ENCODE peak calls at places on chromosomes 2 and 18, in eight cellular contexts. One of them, this sample, is unnamed.

GRCh38 chr18:23618862-23619387 is 32.6 kb upstream of the NPC1 start:
- DNase-seq in AG04450: no peak
- DNase-seq in body of pancreas: no peak
- DNase-seq in gastrocnemius medialis: no peak
- DNase-seq in fibroblast of lung: no peak
- DNase-seq in brain microvascular endothelial cell: no peak
- DNase-seq in tibial artery: no peak
- DNase-seq in foreskin fibroblast: no peak
- DNase-seq in this sample: no peak

GRCh38 chr2:163119964-163120363 is 281.4 kb upstream of the KCNH7 start:
- DNase-seq in AG04450: no peak
- DNase-seq in body of pancreas: no peak
- DNase-seq in gastrocnemius medialis: no peak
- DNase-seq in fibroblast of lung: no peak
- DNase-seq in brain microvascular endothelial cell: no peak
- DNase-seq in tibial artery: no peak
- DNase-seq in foreskin fibroblast: no peak
- DNase-seq in this sample: no peak

GRCh38 chr18:76847926-76848325 is 25.6 kb downstream of the ZNF236 start:
- DNase-seq in AG04450: no peak
- DNase-seq in body of pancreas: no peak
- DNase-seq in gastrocnemius medialis: no peak
- DNase-seq in fibroblast of lung: no peak
- DNase-seq in brain microvascular endothelial cell: no peak
- DNase-seq in tibial artery: no peak
- DNase-seq in foreskin fibroblast: no peak
- DNase-seq in this sample: no peak

GRCh38 chr18:79608069-79608468 is 71.5 kb upstream of the CTDP1 start:
- DNase-seq in AG04450: no peak
- DNase-seq in body of pancreas: no peak
- DNase-seq in gastrocnemius medialis: no peak
- DNase-seq in fibroblast of lung: no peak
- DNase-seq in brain microvascular endothelial cell: no peak
- DNase-seq in tibial artery: no peak
- DNase-seq in foreskin fibroblast: no peak
- DNase-seq in this sample: no peak

GRCh38 chr2:200377143-200377773 is 70.8 kb downstream of the SPATS2L start:
- DNase-seq in AG04450: no peak
- DNase-seq in body of pancreas: no peak
- DNase-seq in gastrocnemius medialis: peak
- DNase-seq in fibroblast of lung: no peak
- DNase-seq in brain microvascular endothelial cell: no peak
- DNase-seq in tibial artery: no peak
- DNase-seq in foreskin fibroblast: no peak
- DNase-seq in this sample: no peak

GRCh38 chr2:229660951-229661350 is 53.4 kb downstream of the DNER start:
- DNase-seq in AG04450: no peak
- DNase-seq in body of pancreas: no peak
- DNase-seq in gastrocnemius medialis: no peak
- DNase-seq in fibroblast of lung: peak
- DNase-seq in brain microvascular endothelial cell: no peak
- DNase-seq in tibial artery: no peak
- DNase-seq in foreskin fibroblast: peak
- DNase-seq in this sample: no peak

GRCh38 chr18:54736981-54737380 is 91.3 kb upstream of the RAB27B start:
- DNase-seq in AG04450: no peak
- DNase-seq in body of pancreas: no peak
- DNase-seq in gastrocnemius medialis: no peak
- DNase-seq in fibroblast of lung: no peak
- DNase-seq in brain microvascular endothelial cell: no peak
- DNase-seq in tibial artery: no peak
- DNase-seq in foreskin fibroblast: no peak
- DNase-seq in this sample: no peak

GRCh38 chr18:42351455-42351854 is 396.4 kb downstream of the PIK3C3 start:
- DNase-seq in AG04450: no peak
- DNase-seq in body of pancreas: no peak
- DNase-seq in gastrocnemius medialis: no peak
- DNase-seq in fibroblast of lung: no peak
- DNase-seq in brain microvascular endothelial cell: no peak
- DNase-seq in tibial artery: no peak
- DNase-seq in foreskin fibroblast: no peak
- DNase-seq in this sample: no peak

GRCh38 chr2:11871421-11871820 is 125.0 kb downstream of the LPIN1 start:
- DNase-seq in AG04450: no peak
- DNase-seq in body of pancreas: no peak
- DNase-seq in gastrocnemius medialis: no peak
- DNase-seq in fibroblast of lung: no peak
- DNase-seq in brain microvascular endothelial cell: no peak
- DNase-seq in tibial artery: no peak
- DNase-seq in foreskin fibroblast: no peak
- DNase-seq in this sample: no peak

GRCh38 chr18:13562494-13563029 is 163.8 kb downstream of the FAM210A start:
- DNase-seq in AG04450: no peak
- DNase-seq in body of pancreas: no peak
- DNase-seq in gastrocnemius medialis: no peak
- DNase-seq in fibroblast of lung: no peak
- DNase-seq in brain microvascular endothelial cell: no peak
- DNase-seq in tibial artery: no peak
- DNase-seq in foreskin fibroblast: no peak
- DNase-seq in this sample: no peak

GRCh38 chr18:48993586-48993985 is 42.8 kb upstream of the SMAD7 start:
- DNase-seq in AG04450: no peak
- DNase-seq in body of pancreas: no peak
- DNase-seq in gastrocnemius medialis: no peak
- DNase-seq in fibroblast of lung: no peak
- DNase-seq in brain microvascular endothelial cell: no peak
- DNase-seq in tibial artery: no peak
- DNase-seq in foreskin fibroblast: peak
- DNase-seq in this sample: no peak

GRCh38 chr2:66490588-66491001 is 55.7 kb downstream of the MEIS1 start:
- DNase-seq in AG04450: no peak
- DNase-seq in body of pancreas: no peak
- DNase-seq in gastrocnemius medialis: no peak
- DNase-seq in fibroblast of lung: peak
- DNase-seq in brain microvascular endothelial cell: no peak
- DNase-seq in tibial artery: no peak
- DNase-seq in foreskin fibroblast: peak
- DNase-seq in this sample: no peak

DNA sequence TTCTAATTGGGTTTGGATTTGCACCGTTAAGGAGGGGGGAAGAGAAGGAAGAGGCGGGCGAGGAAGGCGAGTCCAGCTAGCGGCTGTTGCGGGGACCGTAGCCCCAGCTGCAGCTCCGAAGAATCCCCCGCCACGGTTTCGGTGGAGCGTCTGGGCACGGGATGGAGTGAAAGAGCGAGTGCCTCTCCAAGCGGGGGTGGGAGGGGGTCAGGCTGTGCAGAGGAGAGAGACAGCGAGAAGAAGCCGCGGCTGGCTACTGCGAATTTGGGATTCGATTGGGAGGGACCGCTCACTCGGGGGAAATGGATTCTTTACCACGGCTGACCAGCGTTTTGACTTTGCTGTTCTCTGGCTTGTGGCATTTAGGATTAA is 248 bp downstream of the CNTNAP5 start:
- DNase-seq in AG04450: no peak
- DNase-seq in body of pancreas: no peak
- DNase-seq in gastrocnemius medialis: no peak
- DNase-seq in fibroblast of lung: no peak
- DNase-seq in brain microvascular endothelial cell: no peak
- DNase-seq in tibial artery: no peak
- DNase-seq in foreskin fibroblast: no peak
- DNase-seq in this sample: no peak
- H3K4me3 ChIP-seq in AG04450: no peak
- H3K4me3 ChIP-seq in body of pancreas: no peak
- H3K4me3 ChIP-seq in gastrocnemius medialis: no peak
- H3K4me3 ChIP-seq in fibroblast of lung: no peak
- H3K4me3 ChIP-seq in brain microvascular endothelial cell: no peak
- H3K4me3 ChIP-seq in tibial artery: no peak
- H3K4me3 ChIP-seq in foreskin fibroblast: no peak
- H3K4me3 ChIP-seq in this sample: no peak

DNA sequence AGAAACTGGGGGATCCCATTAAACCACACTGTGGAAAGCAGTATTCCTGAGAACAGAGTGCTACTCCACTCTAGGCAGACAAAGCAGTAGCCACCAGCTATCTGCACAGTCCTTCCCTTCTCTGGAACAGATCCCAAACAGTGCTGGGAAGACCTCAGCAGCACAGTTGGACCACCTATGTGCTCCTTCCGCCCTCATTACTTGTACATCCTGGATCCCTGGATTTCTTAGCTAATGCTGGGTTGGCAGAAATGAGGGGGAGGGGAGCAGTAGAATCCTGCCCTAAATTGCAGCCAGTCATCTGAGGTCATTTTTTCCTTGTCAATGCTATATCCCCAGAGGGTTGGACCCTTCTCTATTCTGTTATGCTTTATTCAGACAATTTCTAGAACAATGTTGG is 13.8 kb upstream of the MALT1 start:
- DNase-seq in AG04450: no peak
- DNase-seq in body of pancreas: no peak
- DNase-seq in gastrocnemius medialis: no peak
- DNase-seq in fibroblast of lung: no peak
- DNase-seq in brain microvascular endothelial cell: no peak
- DNase-seq in tibial artery: no peak
- DNase-seq in foreskin fibroblast: no peak
- DNase-seq in this sample: no peak
- H3K4me3 ChIP-seq in AG04450: no peak
- H3K4me3 ChIP-seq in body of pancreas: no peak
- H3K4me3 ChIP-seq in gastrocnemius medialis: no peak
- H3K4me3 ChIP-seq in fibroblast of lung: no peak
- H3K4me3 ChIP-seq in brain microvascular endothelial cell: no peak
- H3K4me3 ChIP-seq in tibial artery: no peak
- H3K4me3 ChIP-seq in foreskin fibroblast: no peak
- H3K4me3 ChIP-seq in this sample: no peak

GRCh38 chr2:6499691-6500090 is 366.0 kb downstream of the CMPK2 start:
- DNase-seq in AG04450: no peak
- DNase-seq in body of pancreas: no peak
- DNase-seq in gastrocnemius medialis: no peak
- DNase-seq in fibroblast of lung: no peak
- DNase-seq in brain microvascular endothelial cell: no peak
- DNase-seq in tibial artery: no peak
- DNase-seq in foreskin fibroblast: no peak
- DNase-seq in this sample: no peak
- H3K4me3 ChIP-seq in AG04450: no peak
- H3K4me3 ChIP-seq in body of pancreas: no peak
- H3K4me3 ChIP-seq in gastrocnemius medialis: no peak
- H3K4me3 ChIP-seq in fibroblast of lung: no peak
- H3K4me3 ChIP-seq in brain microvascular endothelial cell: no peak
- H3K4me3 ChIP-seq in tibial artery: no peak
- H3K4me3 ChIP-seq in foreskin fibroblast: no peak
- H3K4me3 ChIP-seq in this sample: no peak

DNA sequence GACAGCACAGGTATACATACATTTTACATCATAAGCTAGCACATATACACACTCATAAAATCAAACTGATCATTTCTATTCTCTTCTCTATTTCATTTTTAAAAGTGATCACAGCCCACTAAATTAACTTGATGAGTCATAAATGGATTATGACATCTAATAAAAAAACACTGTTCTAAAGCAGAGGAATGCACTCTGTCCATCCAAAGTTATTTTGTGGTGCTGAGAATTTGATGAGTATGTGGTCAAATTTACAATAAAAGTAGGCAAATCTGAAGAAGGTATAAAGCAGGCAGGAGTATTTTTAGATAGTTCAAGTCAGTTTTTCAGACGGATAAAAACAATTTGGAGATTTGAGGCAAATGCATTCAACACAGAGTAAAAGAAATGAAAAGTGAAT is 104.4 kb downstream of the NOL4 start:
- DNase-seq in AG04450: no peak
- DNase-seq in body of pancreas: no peak
- DNase-seq in gastrocnemius medialis: no peak
- DNase-seq in fibroblast of lung: no peak
- DNase-seq in brain microvascular endothelial cell: no peak
- DNase-seq in tibial artery: no peak
- DNase-seq in foreskin fibroblast: peak
- DNase-seq in this sample: no peak
- H3K4me3 ChIP-seq in AG04450: no peak
- H3K4me3 ChIP-seq in body of pancreas: no peak
- H3K4me3 ChIP-seq in gastrocnemius medialis: no peak
- H3K4me3 ChIP-seq in fibroblast of lung: no peak
- H3K4me3 ChIP-seq in brain microvascular endothelial cell: no peak
- H3K4me3 ChIP-seq in tibial artery: no peak
- H3K4me3 ChIP-seq in foreskin fibroblast: no peak
- H3K4me3 ChIP-seq in this sample: no peak

GRCh38 chr2:233447506-233448219 is 93.4 kb downstream of the DGKD start:
- DNase-seq in AG04450: no peak
- DNase-seq in body of pancreas: no peak
- DNase-seq in gastrocnemius medialis: peak
- DNase-seq in fibroblast of lung: no peak
- DNase-seq in brain microvascular endothelial cell: no peak
- DNase-seq in tibial artery: peak
- DNase-seq in foreskin fibroblast: no peak
- DNase-seq in this sample: peak

GRCh38 chr2:233449921-233450853 is 95.9 kb downstream of the DGKD start:
- DNase-seq in AG04450: no peak
- DNase-seq in body of pancreas: no peak
- DNase-seq in gastrocnemius medialis: peak
- DNase-seq in fibroblast of lung: no peak
- DNase-seq in brain microvascular endothelial cell: no peak
- DNase-seq in tibial artery: peak
- DNase-seq in foreskin fibroblast: no peak
- DNase-seq in this sample: peak

GRCh38 chr2:233448220-233448559 is 93.9 kb downstream of the DGKD start:
- DNase-seq in AG04450: no peak
- DNase-seq in body of pancreas: no peak
- DNase-seq in gastrocnemius medialis: peak
- DNase-seq in fibroblast of lung: no peak
- DNase-seq in brain microvascular endothelial cell: no peak
- DNase-seq in tibial artery: peak
- DNase-seq in foreskin fibroblast: peak
- DNase-seq in this sample: no peak

GRCh38 chr2:233449071-233449901 is 95.0 kb downstream of the DGKD start:
- DNase-seq in AG04450: no peak
- DNase-seq in body of pancreas: no peak
- DNase-seq in gastrocnemius medialis: peak
- DNase-seq in fibroblast of lung: peak
- DNase-seq in brain microvascular endothelial cell: peak
- DNase-seq in tibial artery: peak
- DNase-seq in foreskin fibroblast: peak
- DNase-seq in this sample: peak

DNA sequence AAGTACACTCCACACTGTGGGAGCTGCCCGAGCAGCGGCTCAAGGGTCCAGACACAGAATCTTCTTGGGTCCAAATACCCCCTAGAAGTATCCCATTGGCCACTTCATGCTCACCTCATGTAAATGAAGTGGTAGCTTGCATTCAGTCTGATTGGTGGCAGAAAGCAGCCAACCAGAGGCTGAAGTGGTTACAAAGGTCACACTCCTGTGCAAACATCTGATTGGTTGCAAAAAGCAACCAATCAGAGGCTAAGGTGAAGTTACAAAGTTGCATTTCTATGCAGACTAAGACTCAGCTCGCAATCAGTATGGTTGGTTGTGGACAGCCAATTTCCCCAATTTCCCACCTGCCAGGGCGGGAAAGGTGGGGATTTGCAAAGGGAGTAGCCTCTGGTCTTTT is 94.3 kb downstream of the DGKD start:
- DNase-seq in AG04450: no peak
- DNase-seq in body of pancreas: no peak
- DNase-seq in gastrocnemius medialis: peak
- DNase-seq in fibroblast of lung: peak
- DNase-seq in brain microvascular endothelial cell: no peak
- DNase-seq in tibial artery: peak
- DNase-seq in foreskin fibroblast: no peak
- DNase-seq in this sample: peak
- H3K4me3 ChIP-seq in AG04450: no peak
- H3K4me3 ChIP-seq in body of pancreas: no peak
- H3K4me3 ChIP-seq in gastrocnemius medialis: no peak
- H3K4me3 ChIP-seq in fibroblast of lung: no peak
- H3K4me3 ChIP-seq in brain microvascular endothelial cell: no peak
- H3K4me3 ChIP-seq in tibial artery: no peak
- H3K4me3 ChIP-seq in foreskin fibroblast: no peak
- H3K4me3 ChIP-seq in this sample: no peak

This sample was measured in ascending aorta.